ENCODE peak calls at places on chromosomes 6 and 20, in ten cellular contexts. R, U, G, Y, S, A, N, P, H and W are unnamed samples.

GRCh38 chr6:150516199-150516598 is 83.5 kb upstream of the PLEKHG1 start:
- DNase-seq in R (no peak), U (no peak), G (no peak), Y (no peak), S (no peak), A (no peak), N (no peak), P (no peak), H (no peak), W (no peak)

GRCh38 chr6:17418281-17419188 is 25.1 kb downstream of the CAP2 start:
- DNase-seq in R (no peak), U (no peak), G (peak; percentile 48), Y (no peak), S (no peak), A (no peak), N (peak; percentile 67), P (peak; percentile 77), H (no peak), W (no peak)

GRCh38 chr6:34095741-34096140 is 50.1 kb downstream of the GRM4 start:
- DNase-seq in R (no peak), U (no peak), G (no peak), Y (no peak), S (no peak), A (no peak), N (no peak), P (no peak), H (no peak), W (no peak)

GRCh38 chr20:33812673-33813462 is 1.7 kb downstream of the CHMP4B start:
- DNase-seq in R (no peak), U (no peak), G (no peak), Y (no peak), S (no peak), A (no peak), N (peak; percentile 19), P (no peak), H (no peak), W (no peak)

GRCh38 chr6:155224618-155225017 is 39.2 kb upstream of the CLDN20 start:
- DNase-seq in R (no peak), U (no peak), G (no peak), Y (no peak), S (no peak), A (no peak), N (no peak), P (no peak), H (no peak), W (no peak)

GRCh38 chr20:22214296-22214695 is 370.1 kb downstream of the FOXA2 start:
- DNase-seq in R (no peak), U (no peak), G (no peak), Y (no peak), S (no peak), A (no peak), N (no peak), P (no peak), H (no peak), W (no peak)

GRCh38 chr20:19631410-19631809 is 126.6 kb upstream of the RIN2 start:
- DNase-seq in R (no peak), U (no peak), G (no peak), Y (no peak), S (no peak), A (no peak), N (no peak), P (no peak), H (no peak), W (no peak)

GRCh38 chr6:128487055-128487454 is 33.3 kb downstream of the PTPRK start:
- DNase-seq in R (no peak), U (no peak), G (no peak), Y (no peak), S (no peak), A (no peak), N (no peak), P (no peak), H (no peak), W (no peak)

GRCh38 chr6:12060780-12061619 is 48.9 kb downstream of the HIVEP1 start:
- DNase-seq in R (no peak), U (peak; percentile 64), G (peak; percentile 23), Y (no peak), S (peak; percentile 71), A (no peak), N (no peak), P (no peak), H (peak; percentile 86), W (no peak)